ENCODE peak calls at places on chromosomes 4 and X, in six cellular contexts. O is heart left ventricle, X is colonic mucosa, Y is brain microvascular endothelial cell, N is adrenal gland, L is HL-60. F is an unnamed sample. For H3K27me3, the result is how much of the 10 kb centered on the place peaks cover.

GRCh38 chr4:81335221-81335912 is 120.3 kb upstream of the PRKG2 start:
- DNase-seq in O (no peak), X (no peak), Y (no peak), N (no peak), L (no peak), F (no peak)

GRCh38 chrX:119692241-119693031 is 532 bp downstream of the SEPTIN6 start:
- DNase-seq in O (peak), X (peak), Y (peak), N (peak), L (peak), F (peak)

GRCh38 chrX:18753603-18754002 is 46.2 kb downstream of the PPEF1 start:
- DNase-seq in O (no peak), X (no peak), Y (no peak), N (no peak), L (no peak), F (no peak)

GRCh38 chr4:99810536-99810935 is 6.1 kb upstream of the DAPP1 start:
- DNase-seq in O (no peak), X (no peak), Y (no peak), N (no peak), L (no peak), F (no peak)

GRCh38 chrX:38166478-38167083 is 54.1 kb downstream of the SRPX start:
- DNase-seq in O (no peak), X (peak), Y (peak), N (peak), L (no peak), F (no peak)

GRCh38 chr4:124243671-124244366 is 468.7 kb downstream of the ANKRD50 start:
- DNase-seq in O (no peak), X (no peak), Y (no peak), N (no peak), L (no peak), F (no peak)

GRCh38 chr4:154124539-154125255 is 335.8 kb upstream of the SFRP2 start:
- DNase-seq in O (no peak), X (no peak), Y (peak), N (no peak), L (no peak), F (peak)

GRCh38 chr4:72564184-72564583 is 4.8 kb downstream of the ADAMTS3 start:
- DNase-seq in O (no peak), X (no peak), Y (no peak), N (no peak), L (no peak), F (peak)

GRCh38 chrX:155235891-155236290 is 19.6 kb downstream of the VBP1 start:
- DNase-seq in O (no peak), X (no peak), Y (no peak), N (no peak), L (no peak), F (no peak)

GRCh38 chrX:48165246-48165645 is 31.3 kb downstream of the SSX5 start:
- DNase-seq in O (no peak), X (no peak), Y (no peak), N (no peak), L (no peak), F (peak)

GRCh38 chrX:155983326-155983725 is 14.2 kb upstream of the IL9R start:
- DNase-seq in O (no peak), X (no peak), Y (no peak), N (no peak), L (no peak), F (no peak)

GRCh38 chr4:135538698-135539097 is 1337.1 kb upstream of the PABPC4L start:
- DNase-seq in O (no peak), X (no peak), Y (no peak), N (no peak), L (no peak), F (no peak)

GRCh38 chr4:188435381-188435780 is 296.1 kb downstream of the TRIML1 start:
- DNase-seq in O (no peak), X (no peak), Y (no peak), N (no peak), L (no peak), F (no peak)

GRCh38 chrX:123976671-123977316 is 15.3 kb downstream of the STAG2 start:
- DNase-seq in O (no peak), X (no peak), Y (no peak), N (no peak), L (no peak), F (no peak)

GRCh38 chr4:145546556-145546955 is 64.9 kb downstream of the SMAD1 start:
- DNase-seq in O (no peak), X (no peak), Y (no peak), N (no peak), L (no peak), F (no peak)

GRCh38 chr4:46388860-46389259 is 1.1 kb downstream of the GABRA2 start:
- DNase-seq in O (no peak), X (no peak), Y (no peak), N (no peak), L (no peak), F (no peak)
- H3K27me3 ChIP-seq in O (under half), X (under half), Y (under half), N (under half), L (under half), F (under half)

GRCh38 chr4:86939123-86939522 is 4.3 kb downstream of the AFF1 start:
- DNase-seq in O (no peak), X (no peak), Y (no peak), N (no peak), L (no peak), F (no peak)
- H3K4me3 ChIP-seq in O (no peak), X (no peak), Y (no peak), N (no peak), L (no peak), F (no peak)

GRCh38 chr4:78057600-78058560 is 757 bp downstream of the FRAS1 start:
- DNase-seq in O (peak), X (peak), Y (peak), N (peak), L (peak), F (peak)

GRCh38 chr4:78058591-78059523 is 1.7 kb downstream of the FRAS1 start:
- DNase-seq in O (peak), X (peak), Y (peak), N (peak), L (peak), F (peak)

GRCh38 chr4:78056265-78057129 is 626 bp upstream of the FRAS1 start:
- DNase-seq in O (peak), X (peak), Y (peak), N (peak), L (peak), F (peak)

GRCh38 chr4:78059524-78059889 is 2.4 kb downstream of the FRAS1 start:
- DNase-seq in O (peak), X (peak), Y (peak), N (peak), L (peak), F (peak)

DNA sequence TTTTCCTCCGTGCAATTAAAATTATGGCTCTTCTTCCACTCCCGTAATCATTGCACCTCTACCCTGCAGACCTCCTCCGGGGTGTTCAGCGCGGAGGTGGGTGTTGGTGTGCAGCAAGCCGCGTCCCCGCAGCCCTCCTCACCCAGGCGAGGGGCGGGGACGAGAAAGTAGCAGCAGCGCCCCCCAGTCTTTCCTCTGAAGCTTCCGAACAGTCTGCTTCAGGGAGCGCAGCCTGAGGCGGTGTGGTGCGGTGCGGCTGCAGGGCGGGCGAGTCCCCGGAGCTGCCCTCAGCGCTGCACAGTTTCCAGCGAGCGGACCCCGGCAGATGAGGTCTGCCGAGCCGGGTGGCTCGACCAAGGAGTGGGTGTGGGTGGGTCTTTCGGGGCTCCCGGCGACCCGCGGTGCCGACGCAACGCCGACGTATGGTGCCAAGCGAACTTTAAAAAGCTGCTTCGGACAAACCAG is at the start of gene FRAS1:
- DNase-seq in O (peak), X (peak), Y (peak), N (peak), L (no peak), F (peak)
- H3K27me3 ChIP-seq in O (under half), X (under half), Y (under half), N (under half), L (under half), F (under half)

GRCh38 chr4:7909463-7909862 is 30.2 kb downstream of the AFAP1 start:
- DNase-seq in O (no peak), X (no peak), Y (no peak), N (no peak), L (no peak), F (no peak)

GRCh38 chr4:7909966-7910720 is 29.5 kb downstream of the AFAP1 start:
- DNase-seq in O (peak), X (no peak), Y (no peak), N (no peak), L (no peak), F (no peak)

GRCh38 chr4:7910721-7911015 is 29.0 kb downstream of the AFAP1 start:
- DNase-seq in O (no peak), X (no peak), Y (no peak), N (no peak), L (no peak), F (no peak)

GRCh38 chr4:7912826-7913225 is 26.8 kb downstream of the AFAP1 start:
- DNase-seq in O (no peak), X (no peak), Y (no peak), N (no peak), L (no peak), F (no peak)

DNA sequence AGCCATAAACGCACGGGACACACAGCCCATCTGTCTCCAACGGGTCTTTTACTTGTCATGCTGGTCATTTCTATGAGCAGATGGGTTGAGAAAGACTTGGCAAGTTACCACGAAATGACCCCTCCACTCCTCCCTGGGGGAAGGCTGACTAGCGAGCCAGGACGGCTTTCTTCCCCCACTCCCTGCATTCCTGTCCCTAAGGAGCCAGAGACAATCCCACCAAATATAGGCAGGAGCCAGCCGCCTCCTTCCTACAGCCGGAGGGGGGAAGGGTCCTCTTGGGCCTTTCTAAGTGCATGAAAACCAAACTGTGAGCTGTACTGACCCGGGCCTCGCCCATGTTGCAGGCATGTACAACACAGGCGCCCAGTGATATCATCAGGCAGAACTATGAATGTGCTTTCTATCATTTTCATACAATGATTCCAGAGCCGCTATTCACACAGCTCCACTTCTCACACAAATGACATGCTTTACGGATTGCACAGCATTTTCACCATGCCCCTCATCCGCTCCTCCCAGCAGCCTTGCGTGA is 28.6 kb downstream of the AFAP1 start:
- DNase-seq in O (peak), X (peak), Y (peak), N (peak), L (no peak), F (no peak)
- H3K4me3 ChIP-seq in O (peak), X (no peak), Y (no peak), N (no peak), L (no peak), F (no peak)

GRCh38 chr4:173515458-173515857 is 14.6 kb downstream of the HAND2 start:
- DNase-seq in O (no peak), X (no peak), Y (no peak), N (no peak), L (no peak), F (no peak)

GRCh38 chr4:173513651-173514050 is 16.4 kb downstream of the HAND2 start:
- DNase-seq in O (no peak), X (no peak), Y (no peak), N (no peak), L (no peak), F (no peak)

GRCh38 chr4:173516621-173517612 is 13.1 kb downstream of the HAND2 start:
- DNase-seq in O (no peak), X (no peak), Y (no peak), N (no peak), L (no peak), F (no peak)

GRCh38 chr4:173511787-173512361 is 18.2 kb downstream of the HAND2 start:
- DNase-seq in O (no peak), X (no peak), Y (no peak), N (no peak), L (no peak), F (no peak)

GRCh38 chr4:173514641-173515217 is 15.3 kb downstream of the HAND2 start:
- DNase-seq in O (no peak), X (no peak), Y (no peak), N (no peak), L (no peak), F (no peak)
- H3K27me3 ChIP-seq in O (under half), X (half or more), Y (half or more), N (half or more), L (half or more), F (under half)

GRCh38 chr4:76582817-76583087 is 147.7 kb downstream of the SHROOM3 start:
- DNase-seq in O (no peak), X (no peak), Y (no peak), N (no peak), L (no peak), F (no peak)
- H3K4me3 ChIP-seq in O (no peak), X (no peak), Y (no peak), N (no peak), L (no peak), F (no peak)